ENCODE peak calls at places on chromosomes 7 and 10, in six cellular contexts. H is HepG2, U is upper lobe of left lung, R is A549, C is K562, V is GM12878. K is an unnamed sample.

GRCh38 chr7:46932656-46933424 is 649.1 kb downstream of the TNS3 start:
- ATAC-seq in U (peak; percentile 86), H (no peak), C (no peak), R (no peak), V (no peak), K (peak; percentile 83)

GRCh38 chr10:31063839-31064238 is 32.2 kb upstream of the ZNF438 start:
- ATAC-seq in U (peak; percentile 21), H (no peak), C (no peak), R (no peak), V (no peak), K (no peak)

GRCh38 chr7:128660596-128660995 is 11.5 kb upstream of the GARIN1A start:
- ATAC-seq in U (no peak), R (no peak), H (no peak), V (no peak), C (no peak), K (no peak)

GRCh38 chr7:145036592-145037386 is 200.9 kb upstream of the TPK1 start:
- ATAC-seq in R (peak; percentile 63), C (peak; percentile 81), U (peak; percentile 71), H (peak; percentile 74), V (peak; percentile 86), K (no peak)

GRCh38 chr10:71634531-71635164 is 84.9 kb downstream of the C10orf105 start:
- ATAC-seq in R (no peak), V (no peak), H (peak; percentile 6), C (no peak), U (no peak), K (no peak)

GRCh38 chr7:66583696-66584095 is 45.0 kb upstream of the KCTD7 start:
- ATAC-seq in H (no peak), U (no peak), C (no peak), V (no peak), R (no peak), K (no peak)

GRCh38 chr7:135335628-135336139 is 102.0 kb downstream of the STRA8 start:
- ATAC-seq in C (peak; percentile 94), R (peak; percentile 97), V (peak; percentile 96), H (peak; percentile 98), U (peak; percentile 34), K (peak; percentile 35)

GRCh38 chr7:45202618-45203017 is 45.0 kb downstream of the RAMP3 start:
- ATAC-seq in U (no peak), V (no peak), H (no peak), R (no peak), C (peak; percentile 55), K (no peak)

GRCh38 chr7:20561908-20562307 is 53.6 kb upstream of the ABCB5 start:
- ATAC-seq in U (no peak), V (no peak), H (no peak), R (no peak), C (no peak), K (no peak)

GRCh38 chr7:127578036-127578684 is 7.2 kb downstream of the GCC1 start:
- ATAC-seq in H (peak; percentile 14), V (peak; percentile 40), R (peak; percentile 67), U (no peak), C (peak; percentile 48), K (no peak)

GRCh38 chr10:553233-553632 is 136.2 kb downstream of the DIP2C start:
- ATAC-seq in C (no peak), U (no peak), V (no peak), H (no peak), R (no peak), K (no peak)

GRCh38 chr7:88357295-88357694 is 50.6 kb upstream of the STEAP4 start:
- ATAC-seq in C (no peak), U (peak; percentile 85), R (peak; percentile 82), V (peak; percentile 44), H (peak; percentile 60), K (no peak)

GRCh38 chr7:4882169-4882741 is 1.3 kb downstream of the RADIL start:
- ATAC-seq in V (no peak), R (no peak), U (peak; percentile 81), H (no peak), C (peak; percentile 51), K (peak; percentile 73)

GRCh38 chr10:84391326-84391725 is 62.9 kb downstream of the CCSER2 start:
- ATAC-seq in C (no peak), H (no peak), R (no peak), V (no peak), U (no peak), K (no peak)

GRCh38 chr7:69801729-69802688 is 203.7 kb downstream of the AUTS2 start:
- ATAC-seq in R (no peak), H (no peak), U (no peak), C (no peak), V (no peak), K (no peak)

GRCh38 chr10:78520737-78521430 is 487.2 kb downstream of the RPS24 start:
- ATAC-seq in U (no peak), R (peak; percentile 95), H (peak; percentile 97), C (peak; percentile 73), V (no peak), K (no peak)

GRCh38 chr7:75984130-75985008 is 10.0 kb downstream of the TMEM120A start:
- ATAC-seq in C (no peak), H (no peak), U (no peak), R (no peak), V (no peak), K (no peak)

GRCh38 chr10:29304259-29305030 is 15.6 kb downstream of the LYZL1 start:
- ATAC-seq in C (peak; percentile 80), H (peak; percentile 82), R (peak; percentile 92), V (peak; percentile 75), U (peak; percentile 92), K (peak; percentile 66)

GRCh38 chr7:75650062-75650461 is 88.7 kb downstream of the HIP1 start:
- ATAC-seq in U (peak; percentile 55), C (peak; percentile 82), H (peak; percentile 88), V (no peak), R (peak; percentile 80), K (peak; percentile 23)

GRCh38 chr7:100829150-100829716 is 1.9 kb upstream of the EPHB4 start:
- ATAC-seq in H (no peak), C (peak; percentile 46), V (no peak), U (no peak), R (no peak), K (peak; percentile 21)

GRCh38 chr10:68156373-68157185 is 47.3 kb downstream of the MYPN start:
- ATAC-seq in U (peak; percentile 78), C (peak; percentile 90), R (peak; percentile 10), H (peak; percentile 67), V (peak; percentile 89), K (peak; percentile 44)

GRCh38 chr10:68151453-68151852 is 42.2 kb downstream of the MYPN start:
- ATAC-seq in U (no peak), R (no peak), V (no peak), C (no peak), H (no peak), K (no peak)

GRCh38 chr10:68154211-68154497 is 44.9 kb downstream of the MYPN start:
- ATAC-seq in U (peak; percentile 59), C (no peak), V (peak; percentile 37), R (peak; percentile 22), H (no peak), K (peak; percentile 19)

GRCh38 chr10:68155615-68156205 is 46.4 kb downstream of the MYPN start:
- ATAC-seq in C (no peak), V (no peak), H (no peak), U (no peak), R (no peak), K (no peak)

DNA sequence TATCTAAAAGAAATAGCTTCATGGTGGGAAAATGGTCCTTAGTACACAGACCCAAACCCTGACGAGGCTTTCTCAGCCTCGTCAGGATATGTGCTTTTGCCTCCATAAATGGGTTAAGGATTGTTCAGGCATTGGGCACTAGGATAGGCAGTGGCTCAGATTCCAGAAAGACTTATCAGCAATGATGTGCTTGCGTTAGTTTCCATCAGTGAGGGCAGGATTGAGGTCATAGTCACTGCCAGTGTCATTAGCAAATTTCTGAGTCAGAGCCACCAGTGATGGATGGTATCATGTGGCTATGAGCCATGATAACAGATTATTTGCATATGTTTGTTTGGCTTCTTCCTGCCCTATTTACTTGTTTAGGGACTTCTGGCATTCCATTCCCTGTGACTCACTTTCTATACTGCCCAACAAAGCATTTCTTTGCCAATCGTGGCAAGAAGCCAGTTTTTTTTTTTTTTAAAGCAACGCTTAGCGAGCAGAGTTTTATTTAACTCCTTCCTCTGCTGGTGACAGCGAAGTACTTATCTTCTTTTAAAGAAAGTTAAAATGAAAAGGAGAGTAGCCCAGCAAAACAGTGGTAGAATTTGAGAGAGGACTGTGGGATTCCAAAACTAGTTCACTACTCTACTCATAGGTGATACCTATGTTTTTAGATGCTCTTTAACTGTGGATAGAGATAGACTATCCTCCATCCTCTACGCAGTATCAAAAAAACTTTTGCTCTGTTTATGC is 44.4 kb downstream of the MYPN start:
- ATAC-seq in R (peak; percentile 97), U (peak; percentile 86), C (no peak), H (peak; percentile 84), V (peak; percentile 40), K (peak; percentile 76)
- TF ChIP-seq EP300 in R (peak; percentile 98), U (no peak), C (no peak), H (no peak), V (no peak), K (no peak)

GRCh38 chr7:6691103-6691502 is 15.6 kb downstream of the ZNF12 start:
- ATAC-seq in V (no peak), H (no peak), U (no peak), C (no peak), R (no peak), K (no peak)

DNA sequence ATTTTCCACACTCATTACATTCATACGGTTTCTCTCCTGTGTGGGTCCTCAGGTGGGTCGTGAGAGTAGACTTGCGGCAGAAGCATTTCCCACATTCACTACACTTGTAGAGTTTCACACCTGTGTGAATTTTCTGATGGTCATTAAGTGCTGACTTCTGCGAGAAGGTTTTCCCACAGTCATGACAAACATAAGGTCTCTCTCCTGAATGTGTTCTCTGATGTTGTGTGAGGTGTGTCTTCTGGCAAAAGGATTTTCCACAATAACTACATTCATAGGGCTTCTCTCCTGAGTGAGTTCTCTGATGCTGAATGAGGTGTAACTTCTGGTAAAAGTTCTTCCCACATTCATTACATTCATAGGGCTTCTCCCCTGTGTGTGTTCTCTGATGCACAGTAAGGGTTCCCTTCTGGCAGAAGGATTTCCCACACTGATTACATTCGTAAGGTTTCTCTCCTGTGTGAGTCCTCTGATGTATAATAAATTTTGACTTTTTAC is 15.1 kb downstream of the ZNF12 start:
- ATAC-seq in R (no peak), H (no peak), V (no peak), U (no peak), C (no peak), K (no peak)
- H3K4me3 ChIP-seq in R (no peak overlapping the region), H (no peak overlapping the region), V (no peak overlapping the region), U (no peak overlapping the region), C (no peak overlapping the region), K (no peak overlapping the region)

GRCh38 chr10:132516771-132517725 is 20.5 kb upstream of the INPP5A start:
- ATAC-seq in H (peak; percentile 65), C (peak; percentile 82), U (peak; percentile 94), V (no peak), R (peak; percentile 93), K (peak; percentile 92)
- TF ChIP-seq EP300 in H (no peak), C (no peak), U (no peak), V (no peak), R (peak; percentile 49), K (no peak)

GRCh38 chr7:105652359-105652993 is 71.2 kb upstream of the EFCAB10 start:
- ATAC-seq in C (peak; percentile 97), R (peak; percentile 95), U (peak; percentile 88), V (peak; percentile 98), H (peak; percentile 96), K (peak; percentile 89)

GRCh38 chr7:105650382-105650729 is 69.1 kb upstream of the EFCAB10 start:
- ATAC-seq in H (no peak), U (no peak), C (no peak), R (no peak), V (no peak), K (no peak)

GRCh38 chr7:105653441-105654005 is 72.2 kb upstream of the EFCAB10 start:
- ATAC-seq in C (no peak), H (peak; percentile 80), R (no peak), U (no peak), V (no peak), K (no peak)

GRCh38 chr7:105649727-105650381 is 68.6 kb upstream of the EFCAB10 start:
- ATAC-seq in V (no peak), R (peak; percentile 32), H (no peak), C (no peak), U (no peak), K (no peak)

GRCh38 chr7:105651798-105652197 is 70.5 kb upstream of the EFCAB10 start:
- ATAC-seq in U (no peak), V (no peak), H (no peak), C (no peak), R (no peak), K (no peak)
- H3K4me3 ChIP-seq in U (no peak overlapping the region), V (no peak overlapping the region), H (no peak overlapping the region), C (no peak overlapping the region), R (no peak overlapping the region), K (no peak overlapping the region)

K was measured in gastroesophageal sphincter.